ENCODE peak calls at places on chromosomes 7 and 10, in six cellular contexts. One of them, this sample, is unnamed.

GRCh38 chr10:60446855-60447254 is 57.2 kb upstream of the ANK3 start:
- DNase-seq in left colon: no peak
- DNase-seq in H7: no peak
- DNase-seq in activated CD4-positive, alpha-beta T cell treated with anti-CD3 and anti-CD28 coated beads, Interleukin-2, amount 50 U/mL, for 24 hours: no peak
- DNase-seq in C1 segment of cervical spinal cord: no peak
- DNase-seq in activated gamma-delta T cell: no peak
- DNase-seq in this sample: peak

GRCh38 chr7:158236400-158236799 is 351.2 kb downstream of the PTPRN2 start:
- DNase-seq in left colon: no peak
- DNase-seq in H7: no peak
- DNase-seq in activated gamma-delta T cell: no peak
- DNase-seq in activated CD4-positive, alpha-beta T cell treated with anti-CD3 and anti-CD28 coated beads, Interleukin-2, amount 50 U/mL, for 24 hours: no peak
- DNase-seq in C1 segment of cervical spinal cord: no peak
- DNase-seq in this sample: no peak

GRCh38 chr7:26704786-26705185 is 159.6 kb downstream of the SKAP2 start:
- DNase-seq in left colon: no peak
- DNase-seq in activated gamma-delta T cell: no peak
- DNase-seq in C1 segment of cervical spinal cord: no peak
- DNase-seq in H7: no peak
- DNase-seq in activated CD4-positive, alpha-beta T cell treated with anti-CD3 and anti-CD28 coated beads, Interleukin-2, amount 50 U/mL, for 24 hours: no peak
- DNase-seq in this sample: no peak

GRCh38 chr10:32577448-32577847 is 131.5 kb downstream of the CCDC7 start:
- DNase-seq in activated gamma-delta T cell: no peak
- DNase-seq in activated CD4-positive, alpha-beta T cell treated with anti-CD3 and anti-CD28 coated beads, Interleukin-2, amount 50 U/mL, for 24 hours: no peak
- DNase-seq in H7: no peak
- DNase-seq in left colon: no peak
- DNase-seq in C1 segment of cervical spinal cord: no peak
- DNase-seq in this sample: no peak

GRCh38 chr10:97570789-97571536 is 1.6 kb upstream of the ANKRD2 start:
- DNase-seq in left colon: no peak
- DNase-seq in H7: peak
- DNase-seq in activated gamma-delta T cell: no peak
- DNase-seq in activated CD4-positive, alpha-beta T cell treated with anti-CD3 and anti-CD28 coated beads, Interleukin-2, amount 50 U/mL, for 24 hours: no peak
- DNase-seq in C1 segment of cervical spinal cord: peak
- DNase-seq in this sample: no peak

GRCh38 chr10:25851548-25851947 is 82.5 kb upstream of the MYO3A start:
- DNase-seq in activated CD4-positive, alpha-beta T cell treated with anti-CD3 and anti-CD28 coated beads, Interleukin-2, amount 50 U/mL, for 24 hours: no peak
- DNase-seq in C1 segment of cervical spinal cord: no peak
- DNase-seq in left colon: no peak
- DNase-seq in activated gamma-delta T cell: no peak
- DNase-seq in H7: no peak
- DNase-seq in this sample: no peak

GRCh38 chr10:121659236-121659635 is 61.0 kb upstream of the FGFR2 start:
- DNase-seq in activated gamma-delta T cell: no peak
- DNase-seq in activated CD4-positive, alpha-beta T cell treated with anti-CD3 and anti-CD28 coated beads, Interleukin-2, amount 50 U/mL, for 24 hours: no peak
- DNase-seq in C1 segment of cervical spinal cord: no peak
- DNase-seq in H7: no peak
- DNase-seq in left colon: no peak
- DNase-seq in this sample: no peak

GRCh38 chr7:156487811-156488523 is 152.6 kb upstream of the RNF32 start:
- DNase-seq in activated gamma-delta T cell: no peak
- DNase-seq in C1 segment of cervical spinal cord: no peak
- DNase-seq in left colon: no peak
- DNase-seq in activated CD4-positive, alpha-beta T cell treated with anti-CD3 and anti-CD28 coated beads, Interleukin-2, amount 50 U/mL, for 24 hours: no peak
- DNase-seq in H7: no peak
- DNase-seq in this sample: no peak

GRCh38 chr10:26790596-26790995 is 70.2 kb downstream of the ABI1 start:
- DNase-seq in activated CD4-positive, alpha-beta T cell treated with anti-CD3 and anti-CD28 coated beads, Interleukin-2, amount 50 U/mL, for 24 hours: no peak
- DNase-seq in H7: no peak
- DNase-seq in left colon: no peak
- DNase-seq in C1 segment of cervical spinal cord: no peak
- DNase-seq in activated gamma-delta T cell: no peak
- DNase-seq in this sample: no peak

GRCh38 chr7:150390206-150390605 is 11.1 kb downstream of the ZNF775 start:
- DNase-seq in H7: no peak
- DNase-seq in activated gamma-delta T cell: no peak
- DNase-seq in C1 segment of cervical spinal cord: no peak
- DNase-seq in left colon: peak
- DNase-seq in activated CD4-positive, alpha-beta T cell treated with anti-CD3 and anti-CD28 coated beads, Interleukin-2, amount 50 U/mL, for 24 hours: no peak
- DNase-seq in this sample: no peak

GRCh38 chr10:43671659-43672555 is 23.2 kb upstream of the ZNF32 start:
- DNase-seq in activated gamma-delta T cell: no peak
- DNase-seq in left colon: no peak
- DNase-seq in activated CD4-positive, alpha-beta T cell treated with anti-CD3 and anti-CD28 coated beads, Interleukin-2, amount 50 U/mL, for 24 hours: peak
- DNase-seq in H7: peak
- DNase-seq in C1 segment of cervical spinal cord: no peak
- DNase-seq in this sample: peak

GRCh38 chr10:67471022-67471421 is 225.0 kb downstream of the CTNNA3 start:
- DNase-seq in activated gamma-delta T cell: no peak
- DNase-seq in C1 segment of cervical spinal cord: no peak
- DNase-seq in left colon: no peak
- DNase-seq in activated CD4-positive, alpha-beta T cell treated with anti-CD3 and anti-CD28 coated beads, Interleukin-2, amount 50 U/mL, for 24 hours: no peak
- DNase-seq in H7: no peak
- DNase-seq in this sample: no peak

GRCh38 chr7:80699656-80700318 is 61.3 kb downstream of the CD36 start:
- DNase-seq in left colon: no peak
- DNase-seq in H7: no peak
- DNase-seq in activated CD4-positive, alpha-beta T cell treated with anti-CD3 and anti-CD28 coated beads, Interleukin-2, amount 50 U/mL, for 24 hours: no peak
- DNase-seq in C1 segment of cervical spinal cord: no peak
- DNase-seq in activated gamma-delta T cell: no peak
- DNase-seq in this sample: no peak

GRCh38 chr10:11527068-11527467 is 84.4 kb downstream of the USP6NL start:
- DNase-seq in C1 segment of cervical spinal cord: no peak
- DNase-seq in H7: no peak
- DNase-seq in activated CD4-positive, alpha-beta T cell treated with anti-CD3 and anti-CD28 coated beads, Interleukin-2, amount 50 U/mL, for 24 hours: no peak
- DNase-seq in activated gamma-delta T cell: no peak
- DNase-seq in left colon: no peak
- DNase-seq in this sample: no peak

This sample was measured in iPS-NIHi11.